ENCODE peak calls at places on chromosomes 13 and 19, in four cellular contexts. One of them, this sample, is unnamed.

GRCh38 chr19:32550666-32551065 is 30.3 kb upstream of the PDCD5 start:
- DNase-seq in HepG2: no peak
- DNase-seq in K562: no peak
- DNase-seq in SK-N-SH: no peak
- DNase-seq in this sample: no peak

GRCh38 chr19:31979949-31980670 is 365.3 kb upstream of the ZNF507 start:
- DNase-seq in K562: no peak
- DNase-seq in SK-N-SH: no peak
- DNase-seq in HepG2: no peak
- DNase-seq in this sample: no peak

GRCh38 chr19:20079487-20079886 is 1.7 kb downstream of the ZNF90 start:
- DNase-seq in K562: no peak
- DNase-seq in HepG2: no peak
- DNase-seq in SK-N-SH: no peak
- DNase-seq in this sample: no peak

GRCh38 chr19:50922316-50922853 is 11.2 kb upstream of the KLK4 start:
- DNase-seq in HepG2: peak
- DNase-seq in SK-N-SH: peak
- DNase-seq in K562: peak
- DNase-seq in this sample: peak

GRCh38 chr19:46659151-46660007 is 1.6 kb downstream of the DACT3 start:
- DNase-seq in HepG2: no peak
- DNase-seq in K562: peak
- DNase-seq in SK-N-SH: peak
- DNase-seq in this sample: no peak

GRCh38 chr19:10329555-10329954 is 3.8 kb downstream of the RAVER1 start:
- DNase-seq in SK-N-SH: no peak
- DNase-seq in K562: no peak
- DNase-seq in HepG2: no peak
- DNase-seq in this sample: no peak

GRCh38 chr13:46542833-46543232 is 10.1 kb upstream of the LRCH1 start:
- DNase-seq in SK-N-SH: no peak
- DNase-seq in K562: no peak
- DNase-seq in HepG2: no peak
- DNase-seq in this sample: no peak

GRCh38 chr19:38699647-38700349 is 44.5 kb downstream of the CAPN12 start:
- DNase-seq in K562: no peak
- DNase-seq in SK-N-SH: no peak
- DNase-seq in HepG2: no peak
- DNase-seq in this sample: no peak

GRCh38 chr13:21033224-21033855 is 28.0 kb downstream of the LATS2 start:
- DNase-seq in K562: no peak
- DNase-seq in HepG2: no peak
- DNase-seq in SK-N-SH: no peak
- DNase-seq in this sample: no peak

GRCh38 chr19:33784432-33784831 is 12.2 kb upstream of the KCTD15 start:
- DNase-seq in HepG2: no peak
- DNase-seq in SK-N-SH: no peak
- DNase-seq in K562: no peak
- DNase-seq in this sample: no peak

GRCh38 chr13:111610077-111610476 is 289.6 kb downstream of the TEX29 start:
- DNase-seq in K562: no peak
- DNase-seq in HepG2: no peak
- DNase-seq in SK-N-SH: no peak
- DNase-seq in this sample: no peak

GRCh38 chr19:33040994-33041827 is 23.5 kb downstream of the RHPN2 start:
- DNase-seq in HepG2: peak
- DNase-seq in SK-N-SH: no peak
- DNase-seq in K562: no peak
- DNase-seq in this sample: peak

GRCh38 chr19:18049390-18049789 is 37.3 kb downstream of the IL12RB1 start:
- DNase-seq in K562: no peak
- DNase-seq in HepG2: no peak
- DNase-seq in SK-N-SH: no peak
- DNase-seq in this sample: no peak

GRCh38 chr13:91154553-91154952 is 192.9 kb upstream of the MIR17HG start:
- DNase-seq in HepG2: no peak
- DNase-seq in K562: no peak
- DNase-seq in SK-N-SH: no peak
- DNase-seq in this sample: no peak

GRCh38 chr19:15210323-15210774 is 9.6 kb upstream of the NOTCH3 start:
- DNase-seq in K562: no peak
- DNase-seq in SK-N-SH: no peak
- DNase-seq in HepG2: peak
- DNase-seq in this sample: no peak

GRCh38 chr19:34645551-34645950 is 31.4 kb downstream of the SCGB2B2 start:
- DNase-seq in SK-N-SH: peak
- DNase-seq in HepG2: no peak
- DNase-seq in K562: no peak
- DNase-seq in this sample: no peak

GRCh38 chr13:113407103-113407530 is 43.2 kb upstream of the GRTP1 start:
- DNase-seq in K562: no peak
- DNase-seq in SK-N-SH: no peak
- DNase-seq in HepG2: no peak
- DNase-seq in this sample: no peak

GRCh38 chr13:87677334-87678234 is 6.4 kb downstream of the SLITRK5 start:
- DNase-seq in HepG2: peak
- DNase-seq in SK-N-SH: peak
- DNase-seq in K562: no peak
- DNase-seq in this sample: no peak

GRCh38 chr19:41619018-41619571 is 7.8 kb downstream of the CEACAM4 start:
- DNase-seq in K562: no peak
- DNase-seq in SK-N-SH: no peak
- DNase-seq in HepG2: no peak
- DNase-seq in this sample: no peak

GRCh38 chr19:2416321-2417097 is 10.9 kb downstream of the TIMM13 start:
- DNase-seq in HepG2: peak
- DNase-seq in SK-N-SH: peak
- DNase-seq in K562: no peak
- DNase-seq in this sample: no peak
- TF ChIP-seq ELF1 in HepG2: peak
- TF ChIP-seq ELF1 in SK-N-SH: no peak
- TF ChIP-seq ELF1 in K562: no peak
- TF ChIP-seq ELF1 in this sample: no peak

GRCh38 chr19:12723643-12724426 is at the start of gene TNPO2:
- DNase-seq in SK-N-SH: peak
- DNase-seq in K562: peak
- DNase-seq in HepG2: peak
- DNase-seq in this sample: peak

GRCh38 chr19:12721656-12722565 is 1.8 kb downstream of the TNPO2 start:
- DNase-seq in SK-N-SH: peak
- DNase-seq in K562: peak
- DNase-seq in HepG2: peak
- DNase-seq in this sample: no peak

GRCh38 chr19:12720851-12721655 is 2.7 kb downstream of the TNPO2 start:
- DNase-seq in HepG2: no peak
- DNase-seq in K562: peak
- DNase-seq in SK-N-SH: peak
- DNase-seq in this sample: no peak

GRCh38 chr19:12723383-12723642 is 419 bp downstream of the TNPO2 start:
- DNase-seq in K562: no peak
- DNase-seq in SK-N-SH: no peak
- DNase-seq in HepG2: no peak
- DNase-seq in this sample: no peak

GRCh38 chr19:12722566-12723382 is 958 bp downstream of the TNPO2 start:
- DNase-seq in SK-N-SH: peak
- DNase-seq in HepG2: peak
- DNase-seq in K562: peak
- DNase-seq in this sample: peak
- H3K4me3 ChIP-seq in SK-N-SH: peak
- H3K4me3 ChIP-seq in HepG2: peak
- H3K4me3 ChIP-seq in K562: peak
- H3K4me3 ChIP-seq in this sample: peak

GRCh38 chr19:40529093-40529954 is 47.3 kb upstream of the SHKBP1 start:
- DNase-seq in K562: peak
- DNase-seq in SK-N-SH: peak
- DNase-seq in HepG2: peak
- DNase-seq in this sample: peak

GRCh38 chr19:40528078-40528477 is 48.6 kb upstream of the SHKBP1 start:
- DNase-seq in HepG2: no peak
- DNase-seq in K562: no peak
- DNase-seq in SK-N-SH: no peak
- DNase-seq in this sample: no peak

GRCh38 chr19:40525234-40526051 is 51.2 kb upstream of the SHKBP1 start:
- DNase-seq in HepG2: no peak
- DNase-seq in K562: peak
- DNase-seq in SK-N-SH: no peak
- DNase-seq in this sample: no peak

GRCh38 chr19:40530091-40530901 is 46.4 kb upstream of the SHKBP1 start:
- DNase-seq in SK-N-SH: peak
- DNase-seq in HepG2: no peak
- DNase-seq in K562: peak
- DNase-seq in this sample: no peak

DNA sequence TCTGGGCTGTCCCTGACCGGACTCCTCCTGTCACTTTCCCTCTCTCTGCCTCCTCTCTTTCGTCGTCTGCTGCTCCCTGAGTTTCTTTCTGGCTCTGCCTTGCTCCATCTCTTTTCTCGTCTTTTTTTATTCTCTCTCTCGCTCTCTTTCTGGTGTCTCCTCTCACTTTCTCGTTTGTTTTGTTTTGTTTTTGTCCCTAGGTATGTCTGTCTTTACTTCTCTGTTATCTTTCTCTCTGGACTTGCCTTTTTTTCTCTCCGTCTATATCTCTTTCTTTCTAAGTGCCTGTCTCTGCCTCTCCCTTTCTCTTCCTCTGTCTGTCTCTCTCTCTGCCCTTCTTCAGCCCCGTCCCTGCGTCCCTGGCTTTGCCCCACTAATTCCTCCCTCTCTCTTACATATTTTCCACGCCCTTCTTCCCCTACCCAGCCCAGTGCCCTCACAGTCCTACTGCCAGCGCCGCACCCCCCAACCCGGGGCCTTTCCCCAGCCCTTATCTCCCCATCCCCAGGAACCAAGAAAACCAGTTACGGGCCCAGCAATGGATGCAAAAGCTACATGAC is 48.1 kb upstream of the SHKBP1 start:
- DNase-seq in SK-N-SH: no peak
- DNase-seq in K562: no peak
- DNase-seq in HepG2: no peak
- DNase-seq in this sample: no peak
- H2AFZ ChIP-seq in SK-N-SH: no peak
- H2AFZ ChIP-seq in K562: peak
- H2AFZ ChIP-seq in HepG2: no peak
- H2AFZ ChIP-seq in this sample: no peak

GRCh38 chr13:26878465-26878864 is 117.9 kb upstream of the GPR12 start:
- DNase-seq in SK-N-SH: no peak
- DNase-seq in HepG2: no peak
- DNase-seq in K562: no peak
- DNase-seq in this sample: no peak

GRCh38 chr13:26867451-26868067 is 107.0 kb upstream of the GPR12 start:
- DNase-seq in K562: peak
- DNase-seq in SK-N-SH: no peak
- DNase-seq in HepG2: no peak
- DNase-seq in this sample: no peak

GRCh38 chr13:26872444-26873173 is 112.0 kb upstream of the GPR12 start:
- DNase-seq in HepG2: peak
- DNase-seq in SK-N-SH: peak
- DNase-seq in K562: peak
- DNase-seq in this sample: peak

GRCh38 chr13:26873174-26873698 is 112.7 kb upstream of the GPR12 start:
- DNase-seq in HepG2: no peak
- DNase-seq in SK-N-SH: no peak
- DNase-seq in K562: no peak
- DNase-seq in this sample: no peak
- TF ChIP-seq ELF1 in HepG2: no peak
- TF ChIP-seq ELF1 in SK-N-SH: no peak
- TF ChIP-seq ELF1 in K562: no peak
- TF ChIP-seq ELF1 in this sample: no peak

GRCh38 chr13:37647038-37647650 is 48.6 kb upstream of the POSTN start:
- DNase-seq in HepG2: no peak
- DNase-seq in SK-N-SH: no peak
- DNase-seq in K562: no peak
- DNase-seq in this sample: no peak
- H3K4me3 ChIP-seq in HepG2: no peak
- H3K4me3 ChIP-seq in SK-N-SH: no peak
- H3K4me3 ChIP-seq in K562: no peak
- H3K4me3 ChIP-seq in this sample: no peak

GRCh38 chr13:23443878-23444277 is 10.4 kb upstream of the SACS start:
- DNase-seq in HepG2: no peak
- DNase-seq in K562: no peak
- DNase-seq in SK-N-SH: no peak
- DNase-seq in this sample: no peak
- H2AFZ ChIP-seq in HepG2: no peak
- H2AFZ ChIP-seq in K562: no peak
- H2AFZ ChIP-seq in SK-N-SH: no peak
- H2AFZ ChIP-seq in this sample: no peak